ENCODE peak calls at places on chromosomes 7 and 10, in four cellular contexts. One of them, this sample, is unnamed.

GRCh38 chr10:25959540-25960232 is 25.7 kb downstream of the MYO3A start:
- DNase-seq in GM12878: no peak
- DNase-seq in K562: no peak
- DNase-seq in HepG2: no peak
- DNase-seq in this sample: no peak

GRCh38 chr7:132480534-132480933 is 95.7 kb downstream of the PLXNA4 start:
- DNase-seq in HepG2: no peak
- DNase-seq in GM12878: no peak
- DNase-seq in K562: no peak
- DNase-seq in this sample: no peak

GRCh38 chr10:22230331-22230833 is 12.6 kb upstream of the EBLN1 start:
- DNase-seq in K562: peak; percentile 84
- DNase-seq in GM12878: no peak
- DNase-seq in HepG2: no peak
- DNase-seq in this sample: peak; percentile 45

GRCh38 chr7:80772347-80773101 is 134.1 kb downstream of the CD36 start:
- DNase-seq in K562: no peak
- DNase-seq in GM12878: no peak
- DNase-seq in HepG2: no peak
- DNase-seq in this sample: no peak

GRCh38 chr7:37488163-37488759 is 39.6 kb upstream of the ELMO1 start:
- DNase-seq in K562: no peak
- DNase-seq in HepG2: no peak
- DNase-seq in GM12878: no peak
- DNase-seq in this sample: no peak

GRCh38 chr7:134761206-134761786 is 18.1 kb upstream of the CALD1 start:
- DNase-seq in HepG2: no peak
- DNase-seq in GM12878: no peak
- DNase-seq in K562: no peak
- DNase-seq in this sample: no peak

GRCh38 chr10:88165849-88166271 is 302.4 kb downstream of the PTEN start:
- DNase-seq in K562: no peak
- DNase-seq in HepG2: no peak
- DNase-seq in GM12878: no peak
- DNase-seq in this sample: no peak

GRCh38 chr10:122344741-122345258 is 29.7 kb upstream of the PLEKHA1 start:
- DNase-seq in GM12878: no peak
- DNase-seq in K562: no peak
- DNase-seq in HepG2: peak; percentile 91
- DNase-seq in this sample: no peak

GRCh38 chr10:63611078-63611477 is 89.9 kb downstream of the REEP3 start:
- DNase-seq in HepG2: no peak
- DNase-seq in K562: no peak
- DNase-seq in GM12878: no peak
- DNase-seq in this sample: no peak

GRCh38 chr7:5827755-5828154 is 46.3 kb upstream of the RNF216 start:
- DNase-seq in K562: peak; percentile 64
- DNase-seq in GM12878: no peak
- DNase-seq in HepG2: peak; percentile 25
- DNase-seq in this sample: no peak

GRCh38 chr10:86711957-86712708 is 43.8 kb downstream of the LDB3 start:
- DNase-seq in GM12878: peak; percentile 43
- DNase-seq in K562: no peak
- DNase-seq in HepG2: no peak
- DNase-seq in this sample: peak; percentile 68

GRCh38 chr7:18900236-18900635 is 217.2 kb downstream of the TWIST1 start:
- DNase-seq in HepG2: no peak
- DNase-seq in K562: no peak
- DNase-seq in GM12878: no peak
- DNase-seq in this sample: no peak

GRCh38 chr7:18900801-18901200 is 216.6 kb downstream of the TWIST1 start:
- DNase-seq in K562: no peak
- DNase-seq in HepG2: no peak
- DNase-seq in GM12878: no peak
- DNase-seq in this sample: no peak

GRCh38 chr7:18902892-18903291 is 214.5 kb downstream of the TWIST1 start:
- DNase-seq in K562: no peak
- DNase-seq in HepG2: no peak
- DNase-seq in GM12878: no peak
- DNase-seq in this sample: no peak

GRCh38 chr7:18901881-18902280 is 215.6 kb downstream of the TWIST1 start:
- DNase-seq in K562: no peak
- DNase-seq in GM12878: no peak
- DNase-seq in HepG2: no peak
- DNase-seq in this sample: no peak

GRCh38 chr7:18901351-18901750 is 216.1 kb downstream of the TWIST1 start:
- DNase-seq in K562: no peak
- DNase-seq in HepG2: no peak
- DNase-seq in GM12878: no peak
- DNase-seq in this sample: no peak
- TF ChIP-seq FOXM1 in K562: no peak
- TF ChIP-seq FOXM1 in HepG2: no peak
- TF ChIP-seq FOXM1 in GM12878: no peak
- TF ChIP-seq FOXM1 in this sample: no peak

DNA sequence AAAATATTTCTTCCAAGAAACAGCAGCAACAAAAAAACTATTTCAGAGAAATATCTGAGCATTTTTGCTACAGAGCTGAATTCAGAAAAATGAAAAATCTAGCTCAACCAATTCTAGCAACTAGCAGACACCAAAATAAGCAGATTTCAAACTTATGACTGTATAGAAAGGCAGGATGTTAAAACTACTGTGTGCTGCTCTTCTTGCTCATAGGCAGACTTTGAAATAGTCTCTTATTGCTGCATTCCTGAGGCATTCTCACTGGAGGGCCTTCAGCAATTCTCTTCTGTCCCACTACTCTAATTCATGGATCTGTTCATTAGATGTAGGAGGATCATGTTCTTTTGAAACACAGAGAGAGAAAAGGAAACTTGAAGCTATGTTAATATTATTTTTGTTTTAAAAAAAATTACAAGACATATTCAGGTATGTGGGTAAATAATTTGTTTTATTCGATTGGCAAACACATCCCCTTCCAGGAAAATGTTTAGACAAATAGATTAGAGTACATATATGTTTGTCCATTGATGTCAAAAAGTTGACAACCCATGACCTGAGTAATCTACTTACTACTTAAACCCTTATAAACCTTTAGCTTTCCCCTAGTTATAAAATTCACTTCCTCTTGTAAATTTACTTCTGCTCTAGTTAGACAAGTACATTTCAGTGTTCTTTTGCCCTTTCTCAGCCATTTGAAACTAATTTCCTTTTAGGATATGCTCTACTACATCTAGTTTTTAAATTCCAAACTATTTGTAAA is 428.2 kb upstream of the POT1 start:
- DNase-seq in K562: no peak
- DNase-seq in GM12878: no peak
- DNase-seq in HepG2: no peak
- DNase-seq in this sample: no peak
- TF ChIP-seq FOXK2 in K562: no peak
- TF ChIP-seq FOXK2 in GM12878: no peak
- TF ChIP-seq FOXK2 in HepG2: no peak
- TF ChIP-seq FOXK2 in this sample: no peak

GRCh38 chr10:49360271-49361177 is 35.4 kb downstream of the DRGX start:
- DNase-seq in HepG2: no peak
- DNase-seq in K562: no peak
- DNase-seq in GM12878: no peak
- DNase-seq in this sample: no peak

GRCh38 chr10:49361178-49361554 is 34.7 kb downstream of the DRGX start:
- DNase-seq in HepG2: no peak
- DNase-seq in K562: no peak
- DNase-seq in GM12878: no peak
- DNase-seq in this sample: no peak

GRCh38 chr10:49361735-49362568 is 33.9 kb downstream of the DRGX start:
- DNase-seq in HepG2: no peak
- DNase-seq in K562: no peak
- DNase-seq in GM12878: no peak
- DNase-seq in this sample: no peak

GRCh38 chr10:49357895-49358294 is 38.0 kb downstream of the DRGX start:
- DNase-seq in K562: no peak
- DNase-seq in GM12878: no peak
- DNase-seq in HepG2: no peak
- DNase-seq in this sample: no peak

GRCh38 chr10:49359349-49360231 is 36.3 kb downstream of the DRGX start:
- DNase-seq in K562: no peak
- DNase-seq in GM12878: no peak
- DNase-seq in HepG2: peak; percentile 7
- DNase-seq in this sample: no peak
- TF ChIP-seq TARDBP in K562: no peak
- TF ChIP-seq TARDBP in GM12878: no peak
- TF ChIP-seq TARDBP in HepG2: no peak
- TF ChIP-seq TARDBP in this sample: no peak

GRCh38 chr7:122217125-122217524 is 73.1 kb upstream of the AASS start:
- DNase-seq in HepG2: peak; percentile 70
- DNase-seq in K562: no peak
- DNase-seq in GM12878: no peak
- DNase-seq in this sample: no peak
- TF ChIP-seq FOXM1 in HepG2: no peak
- TF ChIP-seq FOXM1 in K562: no peak
- TF ChIP-seq FOXM1 in GM12878: no peak
- TF ChIP-seq FOXM1 in this sample: no peak

DNA sequence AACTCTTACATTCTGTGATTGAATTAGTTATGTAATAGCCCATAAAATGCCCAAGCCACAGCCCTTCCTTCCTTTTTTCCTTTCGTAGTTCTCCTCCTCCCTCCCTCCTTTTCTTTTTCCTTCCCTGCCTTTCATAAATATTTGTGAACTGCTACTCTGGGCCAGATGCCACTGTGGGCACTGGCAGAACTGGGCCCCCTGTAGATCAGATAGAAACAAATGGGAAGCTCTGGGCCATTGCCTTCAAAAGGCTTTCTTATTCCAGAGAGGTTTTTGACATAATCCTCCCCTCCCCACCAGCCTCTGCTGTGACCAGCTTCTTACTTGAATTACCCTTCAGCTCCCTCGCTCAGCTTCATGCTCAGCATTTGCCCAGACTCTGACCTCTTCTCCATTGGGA is 886.7 kb downstream of the LRMDA start:
- DNase-seq in HepG2: no peak
- DNase-seq in GM12878: no peak
- DNase-seq in K562: no peak
- DNase-seq in this sample: no peak
- TF ChIP-seq FOXK2 in HepG2: no peak
- TF ChIP-seq FOXK2 in GM12878: no peak
- TF ChIP-seq FOXK2 in K562: no peak
- TF ChIP-seq FOXK2 in this sample: no peak

GRCh38 chr7:108000875-108001758 is 1.8 kb downstream of the LAMB1 start:
- DNase-seq in GM12878: no peak
- DNase-seq in HepG2: no peak
- DNase-seq in K562: no peak
- DNase-seq in this sample: no peak
- TF ChIP-seq TARDBP in GM12878: no peak
- TF ChIP-seq TARDBP in HepG2: no peak
- TF ChIP-seq TARDBP in K562: no peak
- TF ChIP-seq TARDBP in this sample: no peak

DNA sequence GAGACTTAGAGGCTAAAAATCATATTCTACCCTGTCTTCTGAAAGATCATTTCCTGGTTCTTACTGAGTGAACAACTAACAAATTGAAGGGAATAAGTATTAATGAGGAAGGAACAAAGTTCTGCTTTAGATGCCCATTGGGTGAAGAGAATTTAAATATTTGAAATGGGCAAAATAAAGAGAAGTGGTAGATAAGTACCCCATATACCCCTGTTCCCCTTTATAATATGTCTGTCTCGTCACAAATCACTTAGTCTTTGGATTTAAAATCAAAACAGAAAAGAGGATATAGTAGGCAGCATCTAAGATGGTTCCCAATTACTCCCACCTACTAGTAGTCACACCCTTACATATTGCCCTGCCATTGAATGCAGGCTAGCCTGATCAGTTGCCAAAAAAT is 13.3 kb downstream of the TES start:
- DNase-seq in HepG2: no peak
- DNase-seq in K562: no peak
- DNase-seq in GM12878: no peak
- DNase-seq in this sample: no peak
- TF ChIP-seq FOXM1 in HepG2: no peak
- TF ChIP-seq FOXM1 in K562: no peak
- TF ChIP-seq FOXM1 in GM12878: no peak
- TF ChIP-seq FOXM1 in this sample: no peak

This sample was measured in HEK293T.